ENCODE peak calls at places on chromosome 11, in four cellular contexts. F, L, H and X are unnamed samples.

GRCh38 chr11:82756765-82757650 is 23.3 kb upstream of the FAM181B start:
- DNase-seq in H (no peak), L (no peak), F (no peak), X (no peak)

GRCh38 chr11:88338223-88338661 is 706 bp upstream of the CTSC start:
- DNase-seq in F (peak; percentile 40), H (peak; percentile 27), L (peak; percentile 34), X (peak; percentile 29)

GRCh38 chr11:64885367-64886286 is 7.2 kb upstream of the EHD1 start:
- DNase-seq in F (no peak), L (no peak), H (no peak), X (no peak)

GRCh38 chr11:111602865-111603632 is 800 bp downstream of the SIK2 start:
- DNase-seq in F (peak; percentile 50), L (peak; percentile 21), H (no peak), X (peak; percentile 19)

GRCh38 chr11:104609297-104609696 is 289.0 kb downstream of the CASP12 start:
- DNase-seq in F (peak; percentile 66), H (no peak), L (peak; percentile 30), X (peak; percentile 3)

GRCh38 chr11:66322732-66323427 is 6.0 kb upstream of the CD248 start:
- DNase-seq in H (no peak), F (no peak), L (no peak), X (no peak)

GRCh38 chr11:115660072-115660805 is 156.0 kb upstream of the CADM1 start:
- DNase-seq in H (no peak), L (no peak), F (peak; percentile 35), X (no peak)

GRCh38 chr11:12415567-12415966 is 38.2 kb downstream of the PARVA start:
- DNase-seq in H (no peak), L (no peak), F (no peak), X (no peak)

GRCh38 chr11:14270690-14271542 is 88.1 kb downstream of the RRAS2 start:
- DNase-seq in F (no peak), H (no peak), L (no peak), X (no peak)

GRCh38 chr11:111438168-111438567 is 59.1 kb upstream of the POU2AF1 start:
- DNase-seq in F (no peak), L (no peak), H (no peak), X (no peak)

GRCh38 chr11:69909561-69910518 is 90.6 kb upstream of the FGF3 start:
- DNase-seq in L (peak; percentile 18), F (peak; percentile 53), H (no peak), X (no peak)

GRCh38 chr11:122816701-122817100 is 21.6 kb upstream of the CRTAM start:
- DNase-seq in F (no peak), H (no peak), L (no peak), X (no peak)

GRCh38 chr11:68106165-68106940 is 14.8 kb downstream of the CHKA start:
- DNase-seq in H (no peak), F (no peak), L (no peak), X (no peak)

GRCh38 chr11:76748931-76749330 is 34.2 kb upstream of the TSKU start:
- DNase-seq in L (no peak), H (no peak), F (no peak), X (no peak)

GRCh38 chr11:114284021-114284420 is 12.2 kb upstream of the NNMT start:
- DNase-seq in F (no peak), H (no peak), L (no peak), X (no peak)

GRCh38 chr11:134004406-134005197 is 47.8 kb upstream of the IGSF9B start:
- DNase-seq in F (no peak), L (no peak), H (no peak), X (no peak)

GRCh38 chr11:78138694-78139421 is 568 bp downstream of the ALG8 start:
- DNase-seq in F (no peak), L (peak; percentile 14), H (no peak), X (peak; percentile 39)

GRCh38 chr11:74434528-74434927 is 32.8 kb downstream of the KCNE3 start:
- DNase-seq in H (no peak), F (no peak), L (no peak), X (no peak)

GRCh38 chr11:15117751-15118150 is 3.0 kb downstream of the INSC start:
- DNase-seq in F (no peak), L (no peak), H (no peak), X (no peak)

GRCh38 chr11:76797341-76798201 is 14.4 kb downstream of the TSKU start:
- DNase-seq in H (no peak), F (no peak), L (no peak), X (no peak)

GRCh38 chr11:17744151-17744940 is 9.8 kb downstream of the KCNC1 start:
- DNase-seq in F (no peak), H (no peak), L (no peak), X (peak; percentile 3)

GRCh38 chr11:16897460-16898061 is 116.7 kb downstream of the PLEKHA7 start:
- DNase-seq in F (no peak), L (no peak), H (no peak), X (no peak)

GRCh38 chr11:79525257-79525656 is 84.4 kb upstream of the TENM4 start:
- DNase-seq in H (no peak), F (no peak), L (no peak), X (no peak)

GRCh38 chr11:11290354-11290753 is 62.7 kb downstream of the CSNK2A3 start:
- DNase-seq in F (no peak), L (no peak), H (no peak), X (no peak)

GRCh38 chr11:71545405-71545966 is 2.7 kb upstream of the KRTAP5-9 start:
- DNase-seq in F (no peak), H (no peak), L (no peak), X (no peak)

GRCh38 chr11:55914482-55914881 is at the start of gene OR5W2:
- DNase-seq in F (no peak), L (no peak), H (no peak), X (no peak)

GRCh38 chr11:118084656-118085055 is 2.1 kb downstream of the SMIM35 start:
- DNase-seq in F (no peak), L (no peak), H (no peak), X (no peak)

GRCh38 chr11:126082251-126083109 is 19.8 kb upstream of the CDON start:
- DNase-seq in F (no peak), L (no peak), H (no peak), X (no peak)

GRCh38 chr11:125407046-125407445 is 89.0 kb downstream of the FEZ1 start:
- DNase-seq in F (no peak), H (no peak), L (no peak), X (no peak)

GRCh38 chr11:8318536-8318935 is 54.9 kb upstream of the LMO1 start:
- DNase-seq in H (no peak), L (no peak), F (peak; percentile 62), X (no peak)
- TF ChIP-seq CTCF in H (peak; percentile 63), L (no peak), F (peak; percentile 33), X (peak; percentile 27)

GRCh38 chr11:19808076-19808911 is 95.7 kb downstream of the NAV2 start:
- DNase-seq in H (no peak), L (no peak), F (no peak), X (no peak)
- TF ChIP-seq CTCF in H (peak; percentile 44), L (no peak), F (peak; percentile 26), X (peak; percentile 61)

GRCh38 chr11:27501102-27501501 is 5.5 kb downstream of the LIN7C start:
- DNase-seq in H (no peak), L (no peak), F (no peak), X (no peak)

GRCh38 chr11:27509953-27510352 is 3.4 kb upstream of the LIN7C start:
- DNase-seq in H (no peak), F (no peak), L (no peak), X (no peak)

GRCh38 chr11:27507561-27508322 is 1.2 kb upstream of the LIN7C start:
- DNase-seq in L (no peak), H (no peak), F (no peak), X (no peak)

GRCh38 chr11:27505781-27506180 is 788 bp downstream of the LIN7C start:
- DNase-seq in F (no peak), H (no peak), L (no peak), X (no peak)

DNA sequence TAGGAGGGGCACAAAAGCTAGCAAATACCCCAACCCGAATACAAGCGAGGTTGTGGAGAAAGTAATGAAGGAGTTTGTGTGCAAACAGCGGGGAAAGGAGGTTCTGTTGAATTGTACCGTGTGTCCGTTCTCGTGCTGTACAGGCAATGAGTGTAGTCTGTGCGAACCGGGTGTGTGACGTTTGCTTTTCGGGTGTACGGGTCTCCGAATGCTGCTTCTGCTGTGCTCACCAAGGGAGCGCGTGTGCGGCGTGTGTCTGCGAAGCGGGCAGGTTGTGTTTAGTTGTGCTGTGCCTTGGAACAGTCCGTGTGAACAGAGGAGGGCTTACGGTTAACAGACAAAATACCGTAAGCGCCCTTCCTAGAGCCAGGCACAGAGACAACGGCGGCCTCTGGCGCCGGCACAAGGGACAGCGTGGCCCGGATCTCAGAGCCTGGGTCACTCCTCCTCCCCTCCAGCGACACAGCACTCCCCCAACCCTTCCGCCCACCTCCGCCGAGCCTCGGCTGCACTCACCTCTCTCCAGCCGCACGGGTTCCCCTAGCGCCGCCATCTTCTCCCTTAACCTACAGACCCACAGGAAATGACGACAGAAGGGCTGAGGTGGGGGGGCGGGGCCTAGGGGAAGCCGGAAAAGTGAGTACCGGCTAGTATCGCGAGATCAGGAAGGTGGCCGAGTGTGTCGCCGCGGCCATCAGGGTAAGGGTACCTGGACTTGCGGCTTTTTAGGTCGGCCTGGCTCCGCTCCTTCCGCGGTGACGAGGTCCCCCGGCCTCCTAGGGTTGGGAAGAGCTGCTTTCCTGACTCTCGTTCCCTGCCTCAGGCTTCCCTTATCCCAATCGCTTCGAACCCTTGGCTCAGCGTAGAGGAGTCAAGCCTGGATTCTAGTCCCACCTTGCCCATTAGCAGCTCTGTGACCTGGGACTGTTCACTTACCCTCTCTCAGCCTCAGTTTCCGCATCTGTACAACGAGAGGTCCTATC is at the start of gene LIN7C:
- DNase-seq in L (peak; percentile 95), F (peak; percentile 97), H (peak; percentile 72), X (peak; percentile 95)
- TF ChIP-seq CTCF in L (peak; percentile 20), F (no peak), H (no peak), X (peak; percentile 24)

GRCh38 chr11:43934359-43935130 is 7.9 kb upstream of the C11orf96 start:
- DNase-seq in L (no peak), F (no peak), H (no peak), X (no peak)

GRCh38 chr11:43941257-43941879 is 1.1 kb upstream of the C11orf96 start:
- DNase-seq in F (no peak), H (no peak), L (no peak), X (no peak)

GRCh38 chr11:43936081-43936480 is 6.4 kb upstream of the C11orf96 start:
- DNase-seq in L (no peak), H (no peak), F (no peak), X (no peak)

GRCh38 chr11:43935131-43935979 is 7.1 kb upstream of the C11orf96 start:
- DNase-seq in H (no peak), F (no peak), L (no peak), X (no peak)

GRCh38 chr11:43937434-43938411 is 4.7 kb upstream of the C11orf96 start:
- DNase-seq in H (no peak), F (no peak), L (no peak), X (peak; percentile 51)
- TF ChIP-seq CTCF in H (no peak), F (peak; percentile 37), L (no peak), X (peak; percentile 64)